ENCODE peak calls at places on chromosome X, in five cellular contexts. J is H7; D is Peyer's patch; V is CD8-positive, alpha-beta memory T cell; L is aorta. S is an unnamed sample.
A peak's percentile ranks its signal among the peaks of the same experiment; 100 is the strongest.

GRCh38 chrX:20140410-20140809 is 1.2 kb downstream of the EIF1AX start:
- DNase-seq in J (no peak), D (no peak), V (no peak), L (no peak), S (no peak)

GRCh38 chrX:31228415-31228832 is 156.6 kb upstream of the FTHL17 start:
- DNase-seq in J (no peak), D (no peak), V (no peak), L (peak; percentile 49), S (no peak)

GRCh38 chrX:40105791-40106676 is 8.3 kb upstream of the BCOR start:
- DNase-seq in J (peak; percentile 92), D (peak; percentile 65), V (peak; percentile 63), L (peak; percentile 83), S (peak; percentile 78)

GRCh38 chrX:153339662-153340061 is 5.7 kb downstream of the ZNF275 start:
- DNase-seq in J (no peak), D (no peak), V (no peak), L (no peak), S (no peak)

GRCh38 chrX:1485033-1485432 is 32.3 kb upstream of the ASMTL start:
- DNase-seq in J (no peak), D (peak; percentile 14), V (no peak), L (no peak), S (no peak)

GRCh38 chrX:40189018-40189417 is 91.3 kb upstream of the BCOR start:
- DNase-seq in J (no peak), D (no peak), V (no peak), L (no peak), S (no peak)

GRCh38 chrX:2935364-2935748 is 6.2 kb upstream of the ARSD start:
- DNase-seq in J (no peak), D (no peak), V (no peak), L (no peak), S (no peak)

GRCh38 chrX:140298946-140299345 is 205.9 kb downstream of the SOX3 start:
- DNase-seq in J (no peak), D (no peak), V (no peak), L (no peak), S (no peak)

GRCh38 chrX:149491812-149492211 is 13.3 kb downstream of the IDS start:
- DNase-seq in J (no peak), D (no peak), V (no peak), L (no peak), S (peak; percentile 47)

GRCh38 chrX:1097328-1097727 is 115.1 kb downstream of the CRLF2 start:
- DNase-seq in J (no peak), D (no peak), V (no peak), L (no peak), S (no peak)

GRCh38 chrX:40094041-40094899 is 3.5 kb downstream of the BCOR start:
- DNase-seq in J (peak; percentile 85), D (peak; percentile 38), V (no peak), L (peak; percentile 69), S (peak; percentile 60)

GRCh38 chrX:123835661-123836371 is 24.0 kb upstream of the XIAP start:
- DNase-seq in J (no peak), D (no peak), V (no peak), L (no peak), S (peak; percentile 26)

GRCh38 chrX:10352536-10352935 is 195.8 kb downstream of the CLCN4 start:
- DNase-seq in J (no peak), D (no peak), V (no peak), L (no peak), S (no peak)

GRCh38 chrX:7147431-7147977 is at the start of gene STS:
- DNase-seq in J (no peak), D (peak; percentile 61), V (no peak), L (peak; percentile 68), S (peak; percentile 52)

GRCh38 chrX:13469963-13470679 is 99.3 kb upstream of the EGFL6 start:
- DNase-seq in J (no peak), D (no peak), V (no peak), L (no peak), S (no peak)

GRCh38 chrX:120790118-120790517 is 85.5 kb downstream of the CT47B1 start:
- DNase-seq in J (peak; percentile 52), D (no peak), V (peak; percentile 48), L (no peak), S (peak; percentile 12)

GRCh38 chrX:65607070-65607742 is 60.2 kb upstream of the MSN start:
- DNase-seq in J (no peak), D (no peak), V (no peak), L (no peak), S (no peak)

GRCh38 chrX:13937370-13938052 is 92.2 kb downstream of the GEMIN8 start:
- DNase-seq in J (peak; percentile 43), D (no peak), V (no peak), L (no peak), S (no peak)

GRCh38 chrX:50691820-50692219 is 122.2 kb downstream of the SHROOM4 start:
- DNase-seq in J (peak; percentile 28), D (no peak), V (peak; percentile 21), L (no peak), S (no peak)

GRCh38 chrX:68599256-68600152 is 48.0 kb upstream of the STARD8 start:
- DNase-seq in J (peak; percentile 5), D (no peak), V (no peak), L (no peak), S (no peak)

GRCh38 chrX:38717871-38718270 is 83.4 kb upstream of the MID1IP1 start:
- DNase-seq in J (peak; percentile 51), D (no peak), V (no peak), L (no peak), S (no peak)

GRCh38 chrX:101986571-101986970 is 54.7 kb upstream of the ZMAT1 start:
- DNase-seq in J (no peak), D (no peak), V (no peak), L (no peak), S (no peak)

GRCh38 chrX:51922561-51922960 is 29.1 kb downstream of the MAGED1 start:
- DNase-seq in J (no peak), D (no peak), V (no peak), L (no peak), S (no peak)

GRCh38 chrX:46319750-46320149 is 225.5 kb downstream of the ZNF674 start:
- DNase-seq in J (no peak), D (no peak), V (no peak), L (no peak), S (no peak)

GRCh38 chrX:154002215-154002719 is 17.4 kb downstream of the IRAK1 start:
- DNase-seq in J (no peak), D (peak; percentile 71), V (no peak), L (peak; percentile 70), S (peak; percentile 54)

GRCh38 chrX:2533424-2533823 is 32.6 kb upstream of the DHRSX start:
- DNase-seq in J (no peak), D (no peak), V (no peak), L (no peak), S (no peak)

GRCh38 chrX:31580726-31581125 is 508.9 kb upstream of the FTHL17 start:
- DNase-seq in J (no peak), D (no peak), V (no peak), L (no peak), S (no peak)

GRCh38 chrX:41705042-41705441 is 16.3 kb downstream of the GPR34 start:
- DNase-seq in J (no peak), D (no peak), V (no peak), L (no peak), S (no peak)

GRCh38 chrX:53356186-53356585 is 66.3 kb downstream of the SMC1A start:
- DNase-seq in J (peak; percentile 70), D (no peak), V (no peak), L (no peak), S (no peak)

GRCh38 chrX:103845165-103845653 is 13.2 kb upstream of the RAB9B start:
- DNase-seq in J (peak; percentile 35), D (peak; percentile 23), V (peak; percentile 20), L (peak; percentile 67), S (peak; percentile 72)

GRCh38 chrX:103099706-103100105 is 6.8 kb upstream of the NXF3 start:
- DNase-seq in J (no peak), D (no peak), V (no peak), L (no peak), S (no peak)

GRCh38 chrX:67780694-67781109 is 236.9 kb downstream of the AR start:
- DNase-seq in J (no peak), D (no peak), V (no peak), L (peak; percentile 93), S (peak; percentile 27)

GRCh38 chrX:154369453-154370299 is 4.8 kb downstream of the FLNA start:
- DNase-seq in J (peak; percentile 92), D (peak; percentile 73), V (peak; percentile 73), L (peak; percentile 89), S (peak; percentile 64)

GRCh38 chrX:70030242-70030823 is 19.4 kb downstream of the AWAT2 start:
- DNase-seq in J (peak; percentile 54), D (no peak), V (peak; percentile 22), L (no peak), S (peak; percentile 13)
- H3K27me3 ChIP-seq in J (no peaks in the 10 kb centered on the region), D (no peaks in the 10 kb centered on the region), V (no peaks in the 10 kb centered on the region), L (no peaks in the 10 kb centered on the region), S (no peaks in the 10 kb centered on the region)

GRCh38 chrX:24647257-24648058 is at the start of gene PCYT1B:
- DNase-seq in J (peak; percentile 84), D (peak; percentile 47), V (peak; percentile 54), L (peak; percentile 70), S (peak; percentile 40)
- H3K4me3 ChIP-seq in J (peak within 1 kb of the TSS; percentile 41), D (no peak within 1 kb of the TSS), V (peak within 1 kb of the TSS; percentile 28), L (peak within 1 kb of the TSS; percentile 26), S (peak within 1 kb of the TSS; percentile 6)

DNA sequence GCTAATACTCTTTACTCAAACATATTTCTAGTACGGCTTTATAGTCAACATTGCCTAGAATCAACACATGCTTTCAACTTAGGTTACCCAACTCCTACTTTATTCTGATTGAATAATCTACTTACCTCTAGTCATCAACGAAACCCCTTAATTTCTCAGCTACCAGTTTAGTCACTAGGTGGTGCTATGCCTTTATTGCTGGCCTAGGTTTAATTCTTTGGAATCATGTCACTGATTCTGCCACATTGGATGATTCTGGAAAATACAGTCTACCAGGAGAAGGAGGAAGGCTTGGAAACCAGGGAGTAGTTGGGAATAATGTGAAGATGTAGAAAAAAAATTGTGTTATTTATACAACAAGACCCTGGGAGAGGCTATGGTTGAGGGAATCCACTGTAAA is 167.7 kb downstream of the DCAF12L2 start:
- DNase-seq in J (no peak), D (no peak), V (no peak), L (no peak), S (no peak)
- H3K27me3 ChIP-seq in J (no peaks in the 10 kb centered on the region), D (no peaks in the 10 kb centered on the region), V (no peaks in the 10 kb centered on the region), L (no peaks in the 10 kb centered on the region), S (no peaks in the 10 kb centered on the region)

GRCh38 chrX:34656842-34657780 is at the start of gene TMEM47:
- DNase-seq in J (peak; percentile 90), D (no peak), V (no peak), L (peak; percentile 80), S (peak; percentile 71)

GRCh38 chrX:34655496-34656258 is 1.4 kb downstream of the TMEM47 start:
- DNase-seq in J (no peak), D (no peak), V (no peak), L (no peak), S (no peak)

GRCh38 chrX:34654939-34655338 is 2.1 kb downstream of the TMEM47 start:
- DNase-seq in J (no peak), D (no peak), V (no peak), L (no peak), S (no peak)

GRCh38 chrX:34656467-34656841 is 631 bp downstream of the TMEM47 start:
- DNase-seq in J (peak; percentile 30), D (no peak), V (no peak), L (peak; percentile 51), S (no peak)

DNA sequence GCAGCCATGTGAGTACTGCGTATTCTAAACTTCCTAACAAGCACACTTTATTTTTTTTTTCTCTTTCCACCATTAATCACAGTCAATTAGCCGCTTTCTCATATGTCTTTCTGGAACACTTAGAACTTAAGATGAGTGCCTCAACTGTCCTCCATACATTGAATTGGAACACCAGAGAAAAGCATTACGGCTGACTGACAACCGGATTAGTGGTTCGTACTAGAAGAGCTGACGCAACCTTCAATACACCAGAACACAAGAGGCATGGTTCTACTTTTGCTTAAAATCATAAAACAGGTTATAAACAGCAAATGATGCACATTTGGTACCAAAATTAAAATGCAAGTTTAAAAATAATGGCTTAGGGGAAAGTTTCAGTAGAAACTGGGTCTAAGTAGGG is 3.3 kb downstream of the TMEM47 start:
- DNase-seq in J (no peak), D (no peak), V (no peak), L (no peak), S (no peak)
- H3K4me3 ChIP-seq in J (no peak overlapping the region), D (no peak overlapping the region), V (no peak overlapping the region), L (peak overlapping the region; percentile 92), S (no peak overlapping the region)